ENCODE peak calls at places on chromosomes 13 and 19, in six cellular contexts. Q, J, Y, G, K and U are unnamed samples. For H3K4me1, the result is how much of the 10 kb centered on the place peaks cover.

GRCh38 chr13:75876371-75877050 is 240.4 kb downstream of the LMO7 start:
- DNase-seq in K (peak), Q (peak), J (peak), Y (no peak), G (peak), U (peak)

GRCh38 chr19:38745316-38745715 is 1.0 kb upstream of the CAPN12 start:
- DNase-seq in K (no peak), Q (no peak), Y (no peak), J (no peak), G (no peak), U (no peak)

GRCh38 chr19:32637480-32637879 is 37.5 kb downstream of the ANKRD27 start:
- DNase-seq in J (no peak), Q (no peak), G (no peak), K (no peak), Y (no peak), U (no peak)

GRCh38 chr13:29520671-29521070 is 74.8 kb downstream of the SLC7A1 start:
- DNase-seq in Y (no peak), J (no peak), K (no peak), Q (no peak), G (no peak), U (no peak)

GRCh38 chr13:37409756-37410155 is 188.8 kb downstream of the POSTN start:
- DNase-seq in K (no peak), Q (no peak), G (no peak), Y (no peak), J (no peak), U (no peak)

GRCh38 chr19:51531349-51532315 is at the start of gene SIGLEC6:
- DNase-seq in Q (no peak), K (peak), G (peak), Y (no peak), J (peak), U (peak)

GRCh38 chr13:19817106-19817505 is 34.4 kb upstream of the PSPC1 start:
- DNase-seq in G (no peak), J (no peak), K (no peak), Y (no peak), Q (no peak), U (no peak)

GRCh38 chr19:34662919-34663318 is 14.0 kb downstream of the SCGB2B2 start:
- DNase-seq in K (no peak), G (no peak), Q (peak), J (no peak), Y (no peak), U (no peak)

GRCh38 chr13:44030615-44031014 is 150.9 kb downstream of the LACC1 start:
- DNase-seq in J (no peak), K (no peak), Q (no peak), Y (no peak), G (no peak), U (no peak)

GRCh38 chr13:40235160-40235796 is 431.2 kb downstream of the FOXO1 start:
- DNase-seq in Y (no peak), Q (no peak), K (no peak), G (no peak), J (no peak), U (no peak)

GRCh38 chr19:11538232-11539036 is at the start of gene CNN1:
- DNase-seq in Q (no peak), J (peak), Y (peak), G (peak), K (peak), U (peak)

GRCh38 chr19:44647144-44647543 is 3.4 kb downstream of the PVR start:
- DNase-seq in Y (no peak), K (no peak), G (no peak), Q (no peak), J (peak), U (no peak)

GRCh38 chr13:62760724-62761123 is 1345.1 kb upstream of the PCDH20 start:
- DNase-seq in J (no peak), Q (no peak), K (no peak), G (no peak), Y (no peak), U (no peak)

GRCh38 chr13:50626031-50626643 is 217.4 kb downstream of the DLEU7 start:
- DNase-seq in G (no peak), Q (no peak), J (no peak), K (no peak), Y (no peak), U (no peak)

GRCh38 chr19:11373166-11373884 is 1.1 kb upstream of the SWSAP1 start:
- DNase-seq in J (no peak), Y (no peak), K (no peak), Q (no peak), G (peak), U (no peak)

GRCh38 chr13:27375686-27376326 is 48.6 kb upstream of the GTF3A start:
- DNase-seq in J (peak), Y (no peak), Q (peak), G (peak), K (peak), U (peak)

GRCh38 chr13:94232956-94233355 is 246.5 kb downstream of the DCT start:
- DNase-seq in Y (no peak), K (no peak), Q (no peak), J (no peak), G (no peak), U (no peak)

GRCh38 chr13:104871456-104871855 is 1664.0 kb downstream of the EFNB2 start:
- DNase-seq in G (no peak), J (no peak), Y (no peak), Q (no peak), K (no peak), U (no peak)

GRCh38 chr13:110307697-110308376 is 753 bp downstream of the COL4A2 start:
- DNase-seq in Y (no peak), K (no peak), J (no peak), Q (peak), G (peak), U (peak)

GRCh38 chr19:19602136-19602712 is 16.3 kb downstream of the PBX4 start:
- DNase-seq in Y (no peak), G (no peak), J (no peak), Q (no peak), K (peak), U (no peak)

GRCh38 chr13:61258185-61258584 is 157.5 kb downstream of the PCDH20 start:
- DNase-seq in J (no peak), Y (no peak), G (no peak), K (no peak), Q (no peak), U (no peak)

GRCh38 chr19:51026554-51026831 is at the start of gene KLK11:
- DNase-seq in J (no peak), K (no peak), Y (no peak), Q (no peak), G (no peak), U (no peak)

GRCh38 chr19:40529093-40529954 is 47.3 kb upstream of the SHKBP1 start:
- DNase-seq in Q (peak), Y (peak), K (peak), J (peak), G (peak), U (peak)

GRCh38 chr19:11381535-11382369 is 2.4 kb downstream of the EPOR start:
- DNase-seq in Q (peak), G (peak), Y (no peak), J (peak), K (peak), U (peak)

GRCh38 chr19:17886515-17886914 is 14.8 kb downstream of the SLC5A5 start:
- DNase-seq in Q (no peak), G (no peak), Y (no peak), K (no peak), J (no peak), U (no peak)

GRCh38 chr19:35214766-35215422 is 13.6 kb downstream of the FAM187B start:
- DNase-seq in Y (no peak), K (no peak), Q (no peak), J (no peak), G (no peak), U (no peak)

GRCh38 chr19:13150187-13150918 is at the start of the genes IER2 and STX10:
- DNase-seq in Y (peak), G (peak), J (peak), K (peak), Q (peak), U (peak)

GRCh38 chr19:13152854-13153626 is 2.8 kb downstream of the IER2 start:
- DNase-seq in Y (peak), G (peak), K (peak), Q (peak), J (peak), U (peak)

GRCh38 chr19:13152356-13152853 is 2.2 kb downstream of the IER2 start:
- DNase-seq in G (no peak), J (no peak), Y (no peak), Q (no peak), K (no peak), U (no peak)

GRCh38 chr19:13150919-13151604 is 851 bp downstream of the IER2 start:
- DNase-seq in G (peak), Q (no peak), Y (no peak), J (peak), K (peak), U (no peak)

DNA sequence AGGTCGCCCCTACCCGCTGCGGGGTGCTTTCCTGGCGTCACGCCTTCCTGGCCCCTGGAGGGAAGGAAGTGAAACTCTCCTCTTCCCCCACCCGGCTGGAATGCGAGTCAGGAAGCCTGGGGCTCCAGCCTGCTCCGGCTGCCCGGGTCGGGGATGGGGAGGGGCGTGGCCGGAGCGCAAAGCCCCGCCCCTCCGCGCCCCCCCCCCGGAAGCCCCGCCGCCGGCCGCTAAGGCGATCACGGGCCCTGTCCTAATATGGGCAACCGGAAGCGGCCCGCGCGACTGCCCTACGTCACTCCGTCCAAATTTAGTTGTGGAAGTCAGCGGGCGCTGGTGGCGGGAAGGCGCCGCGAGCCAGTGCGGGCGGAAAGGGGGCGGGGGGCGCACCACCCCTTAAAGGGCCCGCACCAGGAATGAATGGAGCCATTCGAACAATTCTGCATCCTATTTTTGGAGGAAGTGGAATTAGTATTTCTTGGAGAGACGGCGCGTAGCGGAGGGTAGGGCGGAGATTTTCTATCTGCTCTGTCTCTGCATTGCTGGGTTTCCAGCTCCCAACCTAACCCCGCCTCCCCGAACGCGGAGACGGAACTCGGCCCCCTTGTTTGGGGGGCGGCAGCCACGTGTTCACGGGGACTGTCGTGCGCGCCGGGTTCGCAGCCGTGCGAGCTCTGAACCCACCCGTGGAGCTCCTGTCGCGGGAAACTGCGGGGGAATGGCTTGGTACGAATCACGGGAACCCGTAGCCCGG is 1.6 kb downstream of the IER2 start:
- DNase-seq in Y (peak), G (peak), Q (peak), J (peak), K (peak), U (peak)
- TF ChIP-seq POLR2A in Y (peak), G (peak), Q (peak), J (peak), K (peak), U (peak)

GRCh38 chr13:112723771-112724170 is 33.9 kb downstream of the ATP11A start:
- DNase-seq in Y (no peak), G (no peak), Q (no peak), J (no peak), K (peak), U (peak)
- H3K4me1 ChIP-seq in Y (under half), G (under half), Q (under half), J (half or more), K (under half), U (under half)

GRCh38 chr19:46728693-46729339 is 11.9 kb upstream of the PRKD2 start:
- DNase-seq in Q (peak), J (peak), G (peak), K (peak), Y (no peak), U (peak)
- TF ChIP-seq POLR2A in Q (no peak), J (no peak), G (no peak), K (no peak), Y (no peak), U (no peak)

GRCh38 chr19:5949792-5950305 is 28.1 kb downstream of the RANBP3 start:
- DNase-seq in G (no peak), Q (no peak), Y (no peak), J (peak), K (no peak), U (no peak)

GRCh38 chr19:5952193-5953033 is 25.5 kb downstream of the RANBP3 start:
- DNase-seq in J (no peak), G (no peak), K (no peak), Y (no peak), Q (no peak), U (peak)

GRCh38 chr19:5953034-5953589 is 24.8 kb downstream of the RANBP3 start:
- DNase-seq in G (no peak), Y (no peak), J (no peak), Q (no peak), K (no peak), U (peak)

GRCh38 chr19:5950744-5951143 is 27.2 kb downstream of the RANBP3 start:
- DNase-seq in Q (no peak), Y (no peak), G (no peak), J (no peak), K (no peak), U (no peak)

GRCh38 chr19:5951338-5951861 is 26.5 kb downstream of the RANBP3 start:
- DNase-seq in K (no peak), G (peak), Y (no peak), Q (no peak), J (no peak), U (peak)
- H3K4me1 ChIP-seq in K (under half), G (half or more), Y (under half), Q (under half), J (half or more), U (half or more)